ENCODE peak calls at places on chromosomes 6 and 20, in eight cellular contexts. One of them, this sample, is unnamed.
A peak's percentile ranks its signal among the peaks of the same experiment; 100 is the strongest.

GRCh38 chr6:137024172-137024990 is 20.4 kb downstream of the IL20RA start:
- DNase-seq in heart left ventricle: no peak
- DNase-seq in PC-9: peak; percentile 85
- DNase-seq in choroid plexus epithelial cell: no peak
- DNase-seq in esophagus squamous epithelium: no peak
- DNase-seq in lower leg skin: no peak
- DNase-seq in AG04450: no peak
- DNase-seq in left lung: no peak
- DNase-seq in this sample: no peak

GRCh38 chr6:132643547-132643946 is 15.4 kb downstream of the TAAR1 start:
- DNase-seq in choroid plexus epithelial cell: no peak
- DNase-seq in lower leg skin: no peak
- DNase-seq in PC-9: no peak
- DNase-seq in AG04450: no peak
- DNase-seq in left lung: no peak
- DNase-seq in esophagus squamous epithelium: no peak
- DNase-seq in heart left ventricle: no peak
- DNase-seq in this sample: no peak

GRCh38 chr6:14706378-14706929 is 539.4 kb upstream of the JARID2 start:
- DNase-seq in esophagus squamous epithelium: no peak
- DNase-seq in PC-9: peak; percentile 53
- DNase-seq in choroid plexus epithelial cell: peak; percentile 98
- DNase-seq in AG04450: peak; percentile 98
- DNase-seq in left lung: peak; percentile 61
- DNase-seq in heart left ventricle: peak; percentile 88
- DNase-seq in lower leg skin: no peak
- DNase-seq in this sample: peak; percentile 95

GRCh38 chr20:63536241-63536977 is 767 bp downstream of the PTK6 start:
- DNase-seq in left lung: no peak
- DNase-seq in AG04450: no peak
- DNase-seq in esophagus squamous epithelium: no peak
- DNase-seq in lower leg skin: no peak
- DNase-seq in choroid plexus epithelial cell: peak; percentile 77
- DNase-seq in PC-9: peak; percentile 69
- DNase-seq in heart left ventricle: no peak
- DNase-seq in this sample: no peak

GRCh38 chr6:85493389-85493788 is 43.5 kb downstream of the NT5E start:
- DNase-seq in lower leg skin: no peak
- DNase-seq in left lung: no peak
- DNase-seq in heart left ventricle: no peak
- DNase-seq in esophagus squamous epithelium: no peak
- DNase-seq in PC-9: no peak
- DNase-seq in choroid plexus epithelial cell: no peak
- DNase-seq in AG04450: no peak
- DNase-seq in this sample: no peak

GRCh38 chr6:24929255-24929654 is 6.5 kb downstream of the RIPOR2 start:
- DNase-seq in heart left ventricle: no peak
- DNase-seq in left lung: no peak
- DNase-seq in PC-9: no peak
- DNase-seq in choroid plexus epithelial cell: no peak
- DNase-seq in AG04450: no peak
- DNase-seq in lower leg skin: no peak
- DNase-seq in esophagus squamous epithelium: no peak
- DNase-seq in this sample: no peak

GRCh38 chr6:158962371-158962770 is 37.6 kb downstream of the RSPH3 start:
- DNase-seq in esophagus squamous epithelium: no peak
- DNase-seq in heart left ventricle: no peak
- DNase-seq in AG04450: no peak
- DNase-seq in PC-9: no peak
- DNase-seq in lower leg skin: no peak
- DNase-seq in choroid plexus epithelial cell: no peak
- DNase-seq in left lung: no peak
- DNase-seq in this sample: no peak

GRCh38 chr6:130105996-130106704 is 87.8 kb downstream of the L3MBTL3 start:
- DNase-seq in heart left ventricle: no peak
- DNase-seq in left lung: no peak
- DNase-seq in PC-9: no peak
- DNase-seq in lower leg skin: no peak
- DNase-seq in AG04450: no peak
- DNase-seq in choroid plexus epithelial cell: no peak
- DNase-seq in esophagus squamous epithelium: no peak
- DNase-seq in this sample: no peak

GRCh38 chr6:90411292-90411781 is 114.7 kb upstream of the BACH2 start:
- DNase-seq in heart left ventricle: no peak
- DNase-seq in lower leg skin: no peak
- DNase-seq in left lung: no peak
- DNase-seq in PC-9: peak; percentile 95
- DNase-seq in AG04450: no peak
- DNase-seq in esophagus squamous epithelium: no peak
- DNase-seq in choroid plexus epithelial cell: peak; percentile 22
- DNase-seq in this sample: no peak

GRCh38 chr6:98579089-98579488 is 255.3 kb upstream of the POU3F2 start:
- DNase-seq in esophagus squamous epithelium: no peak
- DNase-seq in AG04450: no peak
- DNase-seq in left lung: no peak
- DNase-seq in choroid plexus epithelial cell: no peak
- DNase-seq in PC-9: no peak
- DNase-seq in lower leg skin: no peak
- DNase-seq in heart left ventricle: no peak
- DNase-seq in this sample: no peak

GRCh38 chr6:3232017-3232838 is 4.8 kb upstream of the TUBB2B start:
- DNase-seq in heart left ventricle: no peak
- DNase-seq in choroid plexus epithelial cell: no peak
- DNase-seq in PC-9: no peak
- DNase-seq in AG04450: no peak
- DNase-seq in lower leg skin: peak; percentile 61
- DNase-seq in esophagus squamous epithelium: no peak
- DNase-seq in left lung: no peak
- DNase-seq in this sample: no peak

GRCh38 chr20:22453244-22454080 is 130.9 kb downstream of the FOXA2 start:
- DNase-seq in esophagus squamous epithelium: no peak
- DNase-seq in PC-9: peak; percentile 45
- DNase-seq in lower leg skin: no peak
- DNase-seq in choroid plexus epithelial cell: peak; percentile 25
- DNase-seq in heart left ventricle: no peak
- DNase-seq in AG04450: no peak
- DNase-seq in left lung: no peak
- DNase-seq in this sample: no peak

GRCh38 chr6:20173833-20174796 is 38.2 kb downstream of the MBOAT1 start:
- DNase-seq in left lung: no peak
- DNase-seq in lower leg skin: no peak
- DNase-seq in esophagus squamous epithelium: no peak
- DNase-seq in PC-9: no peak
- DNase-seq in heart left ventricle: no peak
- DNase-seq in choroid plexus epithelial cell: no peak
- DNase-seq in AG04450: no peak
- DNase-seq in this sample: no peak

GRCh38 chr6:16184129-16184528 is 54.3 kb upstream of the GMPR start:
- DNase-seq in PC-9: no peak
- DNase-seq in heart left ventricle: no peak
- DNase-seq in AG04450: no peak
- DNase-seq in left lung: no peak
- DNase-seq in esophagus squamous epithelium: no peak
- DNase-seq in choroid plexus epithelial cell: peak; percentile 39
- DNase-seq in lower leg skin: no peak
- DNase-seq in this sample: no peak
- TF ChIP-seq CTCF in PC-9: peak; percentile 42
- TF ChIP-seq CTCF in heart left ventricle: peak; percentile 25
- TF ChIP-seq CTCF in AG04450: peak; percentile 12
- TF ChIP-seq CTCF in left lung: no peak
- TF ChIP-seq CTCF in esophagus squamous epithelium: peak; percentile 46
- TF ChIP-seq CTCF in choroid plexus epithelial cell: peak; percentile 49
- TF ChIP-seq CTCF in lower leg skin: no peak
- TF ChIP-seq CTCF in this sample: no peak

DNA sequence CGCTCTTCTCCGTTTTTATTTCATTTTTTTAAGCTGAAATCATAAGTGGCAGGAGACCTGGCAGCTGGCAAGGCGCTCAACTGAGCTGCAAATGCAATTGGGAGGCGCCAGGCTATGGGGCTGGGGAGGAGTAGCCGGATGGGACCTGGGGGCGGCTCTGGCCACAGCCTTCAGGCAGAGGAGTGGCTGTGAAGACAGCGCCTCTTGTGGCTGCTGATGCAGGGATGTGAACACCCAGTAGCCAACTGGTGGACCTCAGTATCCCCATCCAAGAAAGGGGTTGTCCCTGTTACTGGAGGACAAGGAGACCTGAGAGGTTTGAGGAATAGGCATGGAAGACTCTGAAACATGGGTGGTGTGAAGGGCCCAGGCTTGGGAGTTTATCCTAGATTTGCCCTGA is 12.6 kb downstream of the KCNK17 start:
- DNase-seq in PC-9: no peak
- DNase-seq in AG04450: no peak
- DNase-seq in left lung: no peak
- DNase-seq in choroid plexus epithelial cell: peak; percentile 17
- DNase-seq in lower leg skin: no peak
- DNase-seq in heart left ventricle: no peak
- DNase-seq in esophagus squamous epithelium: no peak
- DNase-seq in this sample: no peak
- TF ChIP-seq CTCF in PC-9: peak; percentile 30
- TF ChIP-seq CTCF in AG04450: peak; percentile 7
- TF ChIP-seq CTCF in left lung: no peak
- TF ChIP-seq CTCF in choroid plexus epithelial cell: peak; percentile 48
- TF ChIP-seq CTCF in lower leg skin: no peak
- TF ChIP-seq CTCF in heart left ventricle: peak; percentile 12
- TF ChIP-seq CTCF in esophagus squamous epithelium: no peak
- TF ChIP-seq CTCF in this sample: peak; percentile 57

DNA sequence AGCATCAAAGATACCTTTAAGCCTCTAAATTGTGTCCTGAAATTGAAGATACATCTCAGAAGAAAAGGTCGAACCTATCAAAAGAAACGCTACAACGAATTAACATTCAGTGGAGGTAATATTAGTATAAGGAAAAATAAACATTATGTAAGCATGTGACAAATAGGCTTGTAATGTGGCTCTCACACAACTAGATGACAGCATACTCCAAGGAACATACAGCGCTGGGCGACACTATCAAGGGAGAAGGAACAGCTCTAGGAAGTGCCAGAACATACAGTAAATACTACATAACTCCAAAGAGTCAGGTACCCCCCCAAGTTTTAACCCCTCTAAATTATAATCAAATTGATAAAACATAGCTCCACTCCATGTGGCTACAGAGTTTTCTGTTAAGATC is 103.5 kb downstream of the LAMP5 start:
- DNase-seq in heart left ventricle: no peak
- DNase-seq in left lung: no peak
- DNase-seq in esophagus squamous epithelium: no peak
- DNase-seq in choroid plexus epithelial cell: peak; percentile 62
- DNase-seq in PC-9: peak; percentile 68
- DNase-seq in AG04450: no peak
- DNase-seq in lower leg skin: no peak
- DNase-seq in this sample: peak; percentile 5
- TF ChIP-seq CTCF in heart left ventricle: peak; percentile 46
- TF ChIP-seq CTCF in left lung: no peak
- TF ChIP-seq CTCF in esophagus squamous epithelium: peak; percentile 73
- TF ChIP-seq CTCF in choroid plexus epithelial cell: peak; percentile 38
- TF ChIP-seq CTCF in PC-9: peak; percentile 68
- TF ChIP-seq CTCF in AG04450: peak; percentile 7
- TF ChIP-seq CTCF in lower leg skin: no peak
- TF ChIP-seq CTCF in this sample: peak; percentile 31

DNA sequence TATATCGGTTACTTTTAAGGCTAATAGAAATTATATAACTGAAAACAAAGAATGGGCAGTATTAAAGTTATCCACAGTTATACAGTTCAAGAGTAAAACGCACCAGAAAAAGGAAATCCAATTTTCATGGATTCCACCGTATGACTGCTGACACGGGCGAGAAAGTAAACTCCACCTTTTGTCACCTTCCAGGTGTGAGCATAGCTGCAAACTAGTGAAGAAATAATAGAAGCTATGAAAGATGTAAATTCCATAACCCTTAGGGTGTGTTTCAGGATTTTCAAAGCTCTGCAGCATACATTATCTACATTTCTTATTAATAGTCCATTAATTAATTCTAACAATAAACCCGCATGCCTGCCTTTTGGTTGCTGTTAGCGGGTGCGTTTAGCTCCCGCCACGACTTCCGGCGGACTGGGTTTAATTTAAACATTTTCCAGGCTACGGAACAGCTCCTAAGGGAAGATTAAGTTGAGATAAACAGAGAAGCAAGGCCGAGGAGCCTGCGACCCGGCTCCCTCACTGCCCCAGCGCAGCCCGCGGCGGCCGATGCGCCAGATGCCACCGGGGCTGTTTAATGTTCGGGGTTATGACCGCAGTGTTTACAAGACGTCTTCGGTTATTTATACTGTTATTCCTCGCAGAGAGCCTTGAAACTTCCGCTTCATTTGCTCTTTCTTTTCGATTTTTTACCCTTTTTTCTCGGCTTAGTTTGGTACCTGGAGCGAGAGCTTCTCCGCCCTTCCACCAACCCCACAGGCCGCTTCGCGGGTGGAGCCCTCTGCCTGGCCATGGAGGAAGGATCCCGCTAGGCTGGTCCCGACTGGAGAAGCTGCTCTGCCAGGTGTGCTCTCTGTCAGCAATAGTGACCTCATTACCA is 3.8 kb downstream of the TCF21 start:
- DNase-seq in esophagus squamous epithelium: no peak
- DNase-seq in lower leg skin: no peak
- DNase-seq in choroid plexus epithelial cell: no peak
- DNase-seq in heart left ventricle: no peak
- DNase-seq in PC-9: no peak
- DNase-seq in AG04450: no peak
- DNase-seq in left lung: no peak
- DNase-seq in this sample: no peak
- TF ChIP-seq CTCF in esophagus squamous epithelium: no peak
- TF ChIP-seq CTCF in lower leg skin: no peak
- TF ChIP-seq CTCF in choroid plexus epithelial cell: peak; percentile 14
- TF ChIP-seq CTCF in heart left ventricle: no peak
- TF ChIP-seq CTCF in PC-9: no peak
- TF ChIP-seq CTCF in AG04450: no peak
- TF ChIP-seq CTCF in left lung: no peak
- TF ChIP-seq CTCF in this sample: no peak

DNA sequence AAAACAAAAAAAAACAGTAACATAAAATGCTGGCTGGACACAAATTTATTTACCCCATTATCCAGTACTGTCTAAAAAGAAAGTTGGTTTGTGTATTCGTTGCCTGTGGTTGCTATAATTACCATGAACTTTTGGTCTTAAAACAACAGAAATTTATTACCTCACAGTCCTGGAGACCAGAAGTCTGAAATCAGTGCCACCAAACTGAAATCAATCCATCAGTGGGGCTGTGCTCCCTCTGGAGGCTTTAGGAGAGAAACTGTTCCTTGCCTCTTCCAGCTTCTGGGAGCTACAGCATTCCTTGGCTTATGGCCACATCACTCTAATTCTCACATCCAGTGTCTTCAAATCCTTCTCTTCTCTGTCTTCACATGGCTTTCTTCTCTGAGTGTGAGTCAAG is 79.4 kb downstream of the SNX5 start:
- DNase-seq in lower leg skin: no peak
- DNase-seq in left lung: no peak
- DNase-seq in AG04450: no peak
- DNase-seq in esophagus squamous epithelium: no peak
- DNase-seq in choroid plexus epithelial cell: no peak
- DNase-seq in heart left ventricle: no peak
- DNase-seq in PC-9: no peak
- DNase-seq in this sample: peak; percentile 50
- TF ChIP-seq CTCF in lower leg skin: no peak
- TF ChIP-seq CTCF in left lung: no peak
- TF ChIP-seq CTCF in AG04450: peak; percentile 3
- TF ChIP-seq CTCF in esophagus squamous epithelium: no peak
- TF ChIP-seq CTCF in choroid plexus epithelial cell: peak; percentile 29
- TF ChIP-seq CTCF in heart left ventricle: no peak
- TF ChIP-seq CTCF in PC-9: no peak
- TF ChIP-seq CTCF in this sample: peak; percentile 62